ENCODE peak calls at places on chromosomes 6 and 20, in seven cellular contexts. One of them, this sample, is unnamed.

GRCh38 chr20:45969712-45970634 is 2.0 kb downstream of the ZNF335 start:
- DNase-seq in pancreas: peak; percentile 50
- DNase-seq in coronary artery: no peak
- DNase-seq in heart left ventricle: peak; percentile 26
- DNase-seq in thoracic aorta: no peak
- DNase-seq in uterus: no peak
- DNase-seq in Peyer's patch: no peak
- DNase-seq in this sample: no peak

GRCh38 chr6:11069760-11070159 is 23.9 kb upstream of the SMIM13 start:
- DNase-seq in pancreas: no peak
- DNase-seq in coronary artery: no peak
- DNase-seq in heart left ventricle: no peak
- DNase-seq in thoracic aorta: no peak
- DNase-seq in uterus: no peak
- DNase-seq in Peyer's patch: no peak
- DNase-seq in this sample: no peak

GRCh38 chr6:10999994-11000393 is 44.1 kb downstream of the ELOVL2 start:
- DNase-seq in pancreas: no peak
- DNase-seq in coronary artery: no peak
- DNase-seq in heart left ventricle: no peak
- DNase-seq in thoracic aorta: no peak
- DNase-seq in uterus: no peak
- DNase-seq in Peyer's patch: no peak
- DNase-seq in this sample: no peak

GRCh38 chr6:16562498-16562897 is 198.8 kb downstream of the ATXN1 start:
- DNase-seq in pancreas: no peak
- DNase-seq in coronary artery: no peak
- DNase-seq in heart left ventricle: no peak
- DNase-seq in thoracic aorta: no peak
- DNase-seq in uterus: no peak
- DNase-seq in Peyer's patch: no peak
- DNase-seq in this sample: no peak

GRCh38 chr6:138594042-138594636 is 94.8 kb upstream of the NHSL1 start:
- DNase-seq in pancreas: no peak
- DNase-seq in coronary artery: no peak
- DNase-seq in heart left ventricle: no peak
- DNase-seq in thoracic aorta: no peak
- DNase-seq in uterus: no peak
- DNase-seq in Peyer's patch: no peak
- DNase-seq in this sample: no peak

GRCh38 chr6:83708546-83708969 is 343 bp downstream of the SNAP91 start:
- DNase-seq in pancreas: no peak
- DNase-seq in coronary artery: no peak
- DNase-seq in heart left ventricle: no peak
- DNase-seq in thoracic aorta: no peak
- DNase-seq in uterus: no peak
- DNase-seq in Peyer's patch: no peak
- DNase-seq in this sample: no peak

GRCh38 chr20:53438368-53438767 is 155.3 kb downstream of the ZNF217 start:
- DNase-seq in pancreas: no peak
- DNase-seq in coronary artery: no peak
- DNase-seq in heart left ventricle: no peak
- DNase-seq in thoracic aorta: no peak
- DNase-seq in uterus: no peak
- DNase-seq in Peyer's patch: no peak
- DNase-seq in this sample: no peak

GRCh38 chr6:26552205-26552604 is 14.0 kb downstream of the HMGN4 start:
- DNase-seq in pancreas: no peak
- DNase-seq in coronary artery: no peak
- DNase-seq in heart left ventricle: no peak
- DNase-seq in thoracic aorta: no peak
- DNase-seq in uterus: no peak
- DNase-seq in Peyer's patch: no peak
- DNase-seq in this sample: no peak

GRCh38 chr6:66189915-66190314 is 482.9 kb upstream of the EYS start:
- DNase-seq in pancreas: no peak
- DNase-seq in coronary artery: no peak
- DNase-seq in heart left ventricle: no peak
- DNase-seq in thoracic aorta: no peak
- DNase-seq in uterus: no peak
- DNase-seq in Peyer's patch: no peak
- DNase-seq in this sample: no peak

GRCh38 chr6:17892097-17892686 is 95.2 kb downstream of the KIF13A start:
- DNase-seq in pancreas: no peak
- DNase-seq in coronary artery: no peak
- DNase-seq in heart left ventricle: no peak
- DNase-seq in thoracic aorta: no peak
- DNase-seq in uterus: no peak
- DNase-seq in Peyer's patch: no peak
- DNase-seq in this sample: no peak

GRCh38 chr20:8879669-8880068 is 189.2 kb upstream of the PLCB4 start:
- DNase-seq in pancreas: no peak
- DNase-seq in coronary artery: no peak
- DNase-seq in heart left ventricle: no peak
- DNase-seq in thoracic aorta: no peak
- DNase-seq in uterus: no peak
- DNase-seq in Peyer's patch: no peak
- DNase-seq in this sample: no peak

GRCh38 chr20:19867074-19867473 is 109.0 kb downstream of the RIN2 start:
- DNase-seq in pancreas: no peak
- DNase-seq in coronary artery: no peak
- DNase-seq in heart left ventricle: no peak
- DNase-seq in thoracic aorta: no peak
- DNase-seq in uterus: no peak
- DNase-seq in Peyer's patch: no peak
- DNase-seq in this sample: no peak

GRCh38 chr6:30829016-30829415 is 55.3 kb upstream of the DDR1 start:
- DNase-seq in pancreas: no peak
- DNase-seq in coronary artery: no peak
- DNase-seq in heart left ventricle: no peak
- DNase-seq in thoracic aorta: no peak
- DNase-seq in uterus: no peak
- DNase-seq in Peyer's patch: no peak
- DNase-seq in this sample: no peak

GRCh38 chr6:123888779-123889513 is 85.3 kb downstream of the NKAIN2 start:
- DNase-seq in pancreas: no peak
- DNase-seq in coronary artery: no peak
- DNase-seq in heart left ventricle: no peak
- DNase-seq in thoracic aorta: no peak
- DNase-seq in uterus: no peak
- DNase-seq in Peyer's patch: no peak
- DNase-seq in this sample: no peak

GRCh38 chr6:3205913-3206312 is 21.5 kb downstream of the TUBB2B start:
- DNase-seq in pancreas: no peak
- DNase-seq in coronary artery: no peak
- DNase-seq in heart left ventricle: no peak
- DNase-seq in thoracic aorta: no peak
- DNase-seq in uterus: no peak
- DNase-seq in Peyer's patch: no peak
- DNase-seq in this sample: no peak

GRCh38 chr20:8401491-8401890 is 269.4 kb downstream of the PLCB1 start:
- DNase-seq in pancreas: no peak
- DNase-seq in coronary artery: no peak
- DNase-seq in heart left ventricle: no peak
- DNase-seq in thoracic aorta: no peak
- DNase-seq in uterus: no peak
- DNase-seq in Peyer's patch: no peak
- DNase-seq in this sample: no peak

GRCh38 chr6:166304106-166304505 is 4.1 kb downstream of the PRR18 start:
- DNase-seq in pancreas: no peak
- DNase-seq in coronary artery: no peak
- DNase-seq in heart left ventricle: no peak
- DNase-seq in thoracic aorta: no peak
- DNase-seq in uterus: no peak
- DNase-seq in Peyer's patch: no peak
- DNase-seq in this sample: no peak

GRCh38 chr6:69933239-69933638 is 66.9 kb downstream of the COL19A1 start:
- DNase-seq in pancreas: no peak
- DNase-seq in coronary artery: no peak
- DNase-seq in heart left ventricle: no peak
- DNase-seq in thoracic aorta: no peak
- DNase-seq in uterus: no peak
- DNase-seq in Peyer's patch: no peak
- DNase-seq in this sample: no peak

GRCh38 chr20:62614961-62615680 is 27.2 kb upstream of the SLCO4A1 start:
- DNase-seq in pancreas: peak; percentile 14
- DNase-seq in coronary artery: no peak
- DNase-seq in heart left ventricle: no peak
- DNase-seq in thoracic aorta: no peak
- DNase-seq in uterus: no peak
- DNase-seq in Peyer's patch: no peak
- DNase-seq in this sample: no peak

GRCh38 chr6:56087421-56087820 is 160.0 kb downstream of the COL21A1 start:
- DNase-seq in pancreas: no peak
- DNase-seq in coronary artery: no peak
- DNase-seq in heart left ventricle: peak; percentile 12
- DNase-seq in thoracic aorta: no peak
- DNase-seq in uterus: no peak
- DNase-seq in Peyer's patch: no peak
- DNase-seq in this sample: no peak

GRCh38 chr6:125273965-125274364 is 27.8 kb downstream of the HDDC2 start:
- DNase-seq in pancreas: no peak
- DNase-seq in coronary artery: no peak
- DNase-seq in heart left ventricle: no peak
- DNase-seq in thoracic aorta: no peak
- DNase-seq in uterus: no peak
- DNase-seq in Peyer's patch: no peak
- DNase-seq in this sample: no peak

GRCh38 chr6:139747154-139747553 is 372.7 kb upstream of the CITED2 start:
- DNase-seq in pancreas: no peak
- DNase-seq in coronary artery: no peak
- DNase-seq in heart left ventricle: no peak
- DNase-seq in thoracic aorta: no peak
- DNase-seq in uterus: no peak
- DNase-seq in Peyer's patch: no peak
- DNase-seq in this sample: no peak

DNA sequence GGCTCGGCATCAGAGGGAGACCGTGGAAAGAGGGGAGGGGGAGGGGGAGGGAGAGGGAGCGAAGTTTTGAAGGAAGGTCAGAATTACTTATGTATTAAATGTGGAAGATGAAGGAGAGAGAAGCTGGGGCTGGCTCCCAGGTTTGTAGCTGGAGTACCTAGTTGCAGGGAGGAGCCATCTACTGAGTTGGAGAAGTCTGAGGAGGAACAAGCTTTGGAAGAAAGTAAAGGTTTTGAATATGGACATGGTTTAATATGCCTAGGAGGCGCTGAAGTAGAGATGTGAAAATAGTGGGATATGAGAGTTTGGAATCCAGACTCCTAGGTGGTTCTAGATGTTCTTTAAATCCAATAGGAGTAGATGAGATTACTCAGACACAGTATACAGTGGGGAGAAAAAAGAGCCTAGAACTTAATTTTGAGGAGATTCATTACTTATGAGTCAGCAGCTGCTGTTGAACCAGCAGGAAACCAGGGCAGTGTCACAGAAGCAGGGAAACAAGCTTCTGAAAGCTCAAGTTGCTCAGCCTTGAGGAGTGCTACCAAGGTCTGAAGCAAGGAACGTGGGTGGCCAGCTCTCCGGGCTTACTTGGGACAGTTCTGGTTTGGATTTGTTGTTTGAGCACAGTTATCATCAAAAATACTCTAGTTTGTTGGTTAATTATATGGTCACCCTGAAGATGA is 149.3 kb downstream of the UTRN start:
- DNase-seq in pancreas: no peak
- DNase-seq in coronary artery: no peak
- DNase-seq in heart left ventricle: no peak
- DNase-seq in thoracic aorta: no peak
- DNase-seq in uterus: no peak
- DNase-seq in Peyer's patch: no peak
- DNase-seq in this sample: no peak
- TF ChIP-seq CTCF in pancreas: no peak
- TF ChIP-seq CTCF in coronary artery: no peak
- TF ChIP-seq CTCF in heart left ventricle: no peak
- TF ChIP-seq CTCF in thoracic aorta: no peak
- TF ChIP-seq CTCF in uterus: no peak
- TF ChIP-seq CTCF in Peyer's patch: no peak
- TF ChIP-seq CTCF in this sample: no peak

DNA sequence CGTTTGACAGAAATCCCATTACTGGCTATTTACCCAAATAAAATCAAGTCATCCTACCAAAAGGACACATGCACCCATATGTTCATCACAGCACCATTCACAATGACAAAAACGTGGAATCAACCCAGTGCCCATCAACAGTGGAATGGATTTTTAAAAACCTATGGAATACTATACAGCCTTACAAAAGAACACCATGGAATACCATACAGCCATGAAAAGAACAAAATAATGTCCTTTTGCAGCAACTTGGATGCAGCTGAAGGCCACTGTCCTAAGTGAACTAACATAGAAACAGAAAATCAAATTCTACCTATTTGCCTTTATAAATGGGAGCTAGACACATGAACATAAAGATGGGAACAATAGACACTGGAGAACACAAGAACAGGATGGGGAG is 17.4 kb upstream of the IPCEF1 start:
- DNase-seq in pancreas: no peak
- DNase-seq in coronary artery: no peak
- DNase-seq in heart left ventricle: no peak
- DNase-seq in thoracic aorta: no peak
- DNase-seq in uterus: no peak
- DNase-seq in Peyer's patch: no peak
- DNase-seq in this sample: no peak
- TF ChIP-seq CTCF in pancreas: no peak
- TF ChIP-seq CTCF in coronary artery: no peak
- TF ChIP-seq CTCF in heart left ventricle: no peak
- TF ChIP-seq CTCF in thoracic aorta: no peak
- TF ChIP-seq CTCF in uterus: no peak
- TF ChIP-seq CTCF in Peyer's patch: no peak
- TF ChIP-seq CTCF in this sample: no peak

DNA sequence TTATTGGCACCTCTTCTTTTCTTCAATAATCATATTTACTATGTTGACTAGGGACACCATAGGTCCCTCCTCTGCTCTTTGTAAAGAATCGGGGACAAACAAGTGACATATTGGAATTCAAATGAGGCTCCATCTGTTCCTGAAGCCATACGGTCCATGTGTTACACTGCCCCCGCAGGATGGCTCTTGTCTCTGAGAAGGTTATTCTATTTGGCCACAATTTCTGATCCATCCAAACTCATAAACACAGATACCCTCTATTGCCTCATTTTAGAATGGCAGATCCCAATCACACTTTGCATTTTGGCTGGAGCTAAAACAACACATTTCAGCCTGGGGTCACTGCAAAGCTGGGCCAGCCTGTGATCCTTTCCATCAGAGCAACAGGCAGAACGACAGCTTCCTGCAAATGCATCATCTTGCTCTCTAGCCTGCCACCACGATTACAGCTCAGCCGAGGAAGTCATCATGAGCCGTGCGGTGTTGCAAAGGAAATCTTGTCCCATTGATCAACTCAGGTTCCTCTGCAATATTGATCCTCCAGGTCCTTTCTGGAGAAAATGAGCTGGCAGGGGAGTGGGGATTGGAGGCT is 73.2 kb downstream of the AGPAT4 start:
- DNase-seq in pancreas: no peak
- DNase-seq in coronary artery: no peak
- DNase-seq in heart left ventricle: no peak
- DNase-seq in thoracic aorta: no peak
- DNase-seq in uterus: no peak
- DNase-seq in Peyer's patch: no peak
- DNase-seq in this sample: no peak
- TF ChIP-seq CTCF in pancreas: no peak
- TF ChIP-seq CTCF in coronary artery: no peak
- TF ChIP-seq CTCF in heart left ventricle: no peak
- TF ChIP-seq CTCF in thoracic aorta: no peak
- TF ChIP-seq CTCF in uterus: no peak
- TF ChIP-seq CTCF in Peyer's patch: no peak
- TF ChIP-seq CTCF in this sample: no peak

GRCh38 chr6:90860822-90861601 is 274.1 kb upstream of the MAP3K7 start:
- DNase-seq in pancreas: no peak
- DNase-seq in coronary artery: no peak
- DNase-seq in heart left ventricle: no peak
- DNase-seq in thoracic aorta: no peak
- DNase-seq in uterus: no peak
- DNase-seq in Peyer's patch: no peak
- DNase-seq in this sample: no peak
- TF ChIP-seq CTCF in pancreas: no peak
- TF ChIP-seq CTCF in coronary artery: no peak
- TF ChIP-seq CTCF in heart left ventricle: no peak
- TF ChIP-seq CTCF in thoracic aorta: no peak
- TF ChIP-seq CTCF in uterus: no peak
- TF ChIP-seq CTCF in Peyer's patch: no peak
- TF ChIP-seq CTCF in this sample: no peak